ENCODE peak calls at places on chromosomes 1 and 21, in five cellular contexts. One of them, this sample, is unnamed.

GRCh38 chr1:9128520-9129371 is at the start of gene GPR157:
- DNase-seq in stimulated activated CD8-positive, alpha-beta memory T cell treated with anti-CD3 and anti-CD28 coated beads, Interleukin-15, amount 100 ng/mL, for 48 hours: peak; percentile 62
- DNase-seq in stimulated activated CD4-positive, alpha-beta T cell treated with anti-CD3 and anti-CD28 coated beads, TNF-alpha, amount 100 ng/mL, for 1 hour: peak; percentile 71
- DNase-seq in SJSA1: peak; percentile 64
- DNase-seq in ELF-1: peak; percentile 62
- DNase-seq in this sample: peak; percentile 99

GRCh38 chr21:21897275-21897883 is 899.2 kb downstream of the NCAM2 start:
- DNase-seq in stimulated activated CD8-positive, alpha-beta memory T cell treated with anti-CD3 and anti-CD28 coated beads, Interleukin-15, amount 100 ng/mL, for 48 hours: no peak
- DNase-seq in stimulated activated CD4-positive, alpha-beta T cell treated with anti-CD3 and anti-CD28 coated beads, TNF-alpha, amount 100 ng/mL, for 1 hour: no peak
- DNase-seq in SJSA1: no peak
- DNase-seq in ELF-1: no peak
- DNase-seq in this sample: no peak

GRCh38 chr1:151881479-151881878 is 27.8 kb downstream of the THEM4 start:
- DNase-seq in stimulated activated CD8-positive, alpha-beta memory T cell treated with anti-CD3 and anti-CD28 coated beads, Interleukin-15, amount 100 ng/mL, for 48 hours: no peak
- DNase-seq in stimulated activated CD4-positive, alpha-beta T cell treated with anti-CD3 and anti-CD28 coated beads, TNF-alpha, amount 100 ng/mL, for 1 hour: no peak
- DNase-seq in SJSA1: no peak
- DNase-seq in ELF-1: no peak
- DNase-seq in this sample: no peak

GRCh38 chr1:53896673-53897229 is 2.8 kb downstream of the DIO1 start:
- DNase-seq in stimulated activated CD8-positive, alpha-beta memory T cell treated with anti-CD3 and anti-CD28 coated beads, Interleukin-15, amount 100 ng/mL, for 48 hours: no peak
- DNase-seq in stimulated activated CD4-positive, alpha-beta T cell treated with anti-CD3 and anti-CD28 coated beads, TNF-alpha, amount 100 ng/mL, for 1 hour: no peak
- DNase-seq in SJSA1: peak; percentile 73
- DNase-seq in ELF-1: no peak
- DNase-seq in this sample: no peak

GRCh38 chr21:15539376-15539775 is 190.4 kb upstream of the USP25 start:
- DNase-seq in stimulated activated CD8-positive, alpha-beta memory T cell treated with anti-CD3 and anti-CD28 coated beads, Interleukin-15, amount 100 ng/mL, for 48 hours: no peak
- DNase-seq in stimulated activated CD4-positive, alpha-beta T cell treated with anti-CD3 and anti-CD28 coated beads, TNF-alpha, amount 100 ng/mL, for 1 hour: no peak
- DNase-seq in SJSA1: no peak
- DNase-seq in ELF-1: no peak
- DNase-seq in this sample: no peak

GRCh38 chr1:8661185-8662110 is 156.0 kb downstream of the RERE start:
- DNase-seq in stimulated activated CD8-positive, alpha-beta memory T cell treated with anti-CD3 and anti-CD28 coated beads, Interleukin-15, amount 100 ng/mL, for 48 hours: no peak
- DNase-seq in stimulated activated CD4-positive, alpha-beta T cell treated with anti-CD3 and anti-CD28 coated beads, TNF-alpha, amount 100 ng/mL, for 1 hour: no peak
- DNase-seq in SJSA1: peak; percentile 71
- DNase-seq in ELF-1: no peak
- DNase-seq in this sample: peak; percentile 29

GRCh38 chr1:46543761-46544560 is 7.5 kb downstream of the KNCN start:
- DNase-seq in stimulated activated CD8-positive, alpha-beta memory T cell treated with anti-CD3 and anti-CD28 coated beads, Interleukin-15, amount 100 ng/mL, for 48 hours: no peak
- DNase-seq in stimulated activated CD4-positive, alpha-beta T cell treated with anti-CD3 and anti-CD28 coated beads, TNF-alpha, amount 100 ng/mL, for 1 hour: no peak
- DNase-seq in SJSA1: no peak
- DNase-seq in ELF-1: no peak
- DNase-seq in this sample: no peak

GRCh38 chr1:109787845-109788605 is 24.3 kb upstream of the EPS8L3 start:
- DNase-seq in stimulated activated CD8-positive, alpha-beta memory T cell treated with anti-CD3 and anti-CD28 coated beads, Interleukin-15, amount 100 ng/mL, for 48 hours: no peak
- DNase-seq in stimulated activated CD4-positive, alpha-beta T cell treated with anti-CD3 and anti-CD28 coated beads, TNF-alpha, amount 100 ng/mL, for 1 hour: no peak
- DNase-seq in SJSA1: no peak
- DNase-seq in ELF-1: no peak
- DNase-seq in this sample: no peak

GRCh38 chr1:226558293-226558692 is 9.7 kb downstream of the STUM start:
- DNase-seq in stimulated activated CD8-positive, alpha-beta memory T cell treated with anti-CD3 and anti-CD28 coated beads, Interleukin-15, amount 100 ng/mL, for 48 hours: no peak
- DNase-seq in stimulated activated CD4-positive, alpha-beta T cell treated with anti-CD3 and anti-CD28 coated beads, TNF-alpha, amount 100 ng/mL, for 1 hour: no peak
- DNase-seq in SJSA1: no peak
- DNase-seq in ELF-1: no peak
- DNase-seq in this sample: no peak

GRCh38 chr1:235741294-235741693 is 91.7 kb upstream of the GNG4 start:
- DNase-seq in stimulated activated CD8-positive, alpha-beta memory T cell treated with anti-CD3 and anti-CD28 coated beads, Interleukin-15, amount 100 ng/mL, for 48 hours: no peak
- DNase-seq in stimulated activated CD4-positive, alpha-beta T cell treated with anti-CD3 and anti-CD28 coated beads, TNF-alpha, amount 100 ng/mL, for 1 hour: no peak
- DNase-seq in SJSA1: peak; percentile 75
- DNase-seq in ELF-1: no peak
- DNase-seq in this sample: no peak

GRCh38 chr1:206012086-206012859 is 9.1 kb upstream of the RAB7B start:
- DNase-seq in stimulated activated CD8-positive, alpha-beta memory T cell treated with anti-CD3 and anti-CD28 coated beads, Interleukin-15, amount 100 ng/mL, for 48 hours: no peak
- DNase-seq in stimulated activated CD4-positive, alpha-beta T cell treated with anti-CD3 and anti-CD28 coated beads, TNF-alpha, amount 100 ng/mL, for 1 hour: no peak
- DNase-seq in SJSA1: no peak
- DNase-seq in ELF-1: no peak
- DNase-seq in this sample: peak; percentile 65

This sample was measured in GM13977.